ENCODE peak calls at places on chromosomes 3 and 15, in nine cellular contexts. J is stimulated activated CD4-positive, alpha-beta T cell treated with anti-CD3 and anti-CD28 coated beads, Interleukin-1b, Interleukin-23, amount 100 ng/mL, for 48 hours; E is NCI-H146; S is epithelial cell of prostate; N is nucleus accumbens; M is adrenal gland; C is stomach; Q is NCI-H460; L is NCI-H446. G is an unnamed sample.

GRCh38 chr3:9226326-9226725 is 23.1 kb downstream of the SRGAP3 start:
- DNase-seq in J (no peak), E (no peak), S (no peak), N (no peak), M (peak; percentile 51), C (no peak), Q (no peak), L (no peak), G (no peak)

GRCh38 chr3:182081096-182081495 is 369.4 kb downstream of the SOX2 start:
- DNase-seq in J (no peak), E (no peak), S (no peak), N (no peak), M (no peak), C (no peak), Q (no peak), L (no peak), G (no peak)

GRCh38 chr15:52689562-52689961 is 10.4 kb upstream of the ATOSA start:
- DNase-seq in J (no peak), E (no peak), S (no peak), N (no peak), M (no peak), C (no peak), Q (no peak), L (no peak), G (no peak)

GRCh38 chr3:62875103-62876002 is at the start of gene CADPS:
- DNase-seq in J (no peak), E (peak; percentile 79), S (no peak), N (peak; percentile 43), M (no peak), C (no peak), Q (no peak), L (no peak), G (peak; percentile 80)

GRCh38 chr15:42378011-42378410 is 18.7 kb downstream of the CAPN3 start:
- DNase-seq in J (no peak), E (no peak), S (no peak), N (no peak), M (no peak), C (no peak), Q (no peak), L (no peak), G (no peak)

GRCh38 chr3:123533554-123534159 is 51.2 kb downstream of the HACD2 start:
- DNase-seq in J (no peak), E (no peak), S (no peak), N (no peak), M (no peak), C (no peak), Q (no peak), L (no peak), G (no peak)

GRCh38 chr15:98682992-98683701 is 34.8 kb downstream of the IGF1R start:
- DNase-seq in J (no peak), E (no peak), S (peak; percentile 68), N (no peak), M (no peak), C (no peak), Q (no peak), L (no peak), G (no peak)

GRCh38 chr3:47421741-47422649 is 41.2 kb downstream of the PTPN23 start:
- DNase-seq in J (no peak), E (no peak), S (no peak), N (no peak), M (peak; percentile 85), C (peak; percentile 72), Q (no peak), L (no peak), G (no peak)

GRCh38 chr3:72010044-72010443 is 225.1 kb upstream of the PROK2 start:
- DNase-seq in J (peak; percentile 28), E (no peak), S (no peak), N (no peak), M (no peak), C (no peak), Q (no peak), L (no peak), G (no peak)

GRCh38 chr15:53246996-53247395 is 456.9 kb upstream of the ONECUT1 start:
- DNase-seq in J (no peak), E (no peak), S (no peak), N (no peak), M (no peak), C (no peak), Q (no peak), L (no peak), G (no peak)

GRCh38 chr15:100785181-100786138 is 94.2 kb upstream of the ALDH1A3 start:
- DNase-seq in J (no peak), E (no peak), S (no peak), N (no peak), M (no peak), C (no peak), Q (no peak), L (no peak), G (no peak)

GRCh38 chr15:27842526-27842925 is 256.6 kb downstream of the OCA2 start:
- DNase-seq in J (no peak), E (no peak), S (no peak), N (no peak), M (no peak), C (no peak), Q (no peak), L (no peak), G (no peak)

GRCh38 chr3:172466553-172467130 is 18.4 kb upstream of the GHSR start:
- DNase-seq in J (no peak), E (no peak), S (no peak), N (no peak), M (no peak), C (no peak), Q (no peak), L (no peak), G (no peak)

GRCh38 chr15:34584321-34584668 is 844 bp upstream of the GOLGA8B start:
- DNase-seq in J (no peak), E (no peak), S (no peak), N (no peak), M (no peak), C (no peak), Q (no peak), L (no peak), G (no peak)

GRCh38 chr3:122679085-122679466 is 1.6 kb upstream of the PARP14 start:
- DNase-seq in J (peak; percentile 81), E (peak; percentile 76), S (no peak), N (peak; percentile 70), M (peak; percentile 89), C (peak; percentile 84), Q (peak; percentile 69), L (peak; percentile 35), G (peak; percentile 72)

GRCh38 chr3:66041116-66041515 is 2.4 kb upstream of the MAGI1 start:
- DNase-seq in J (no peak), E (no peak), S (no peak), N (no peak), M (no peak), C (no peak), Q (no peak), L (no peak), G (no peak)

GRCh38 chr3:170690133-170690981 is 104.5 kb upstream of the SLC7A14 start:
- DNase-seq in J (peak; percentile 36), E (peak; percentile 57), S (no peak), N (peak; percentile 63), M (peak; percentile 73), C (peak; percentile 77), Q (peak; percentile 18), L (peak; percentile 10), G (peak; percentile 89)

GRCh38 chr3:94617312-94617711 is 554.5 kb downstream of the NSUN3 start:
- DNase-seq in J (no peak), E (no peak), S (no peak), N (no peak), M (no peak), C (no peak), Q (no peak), L (no peak), G (no peak)

GRCh38 chr3:160667452-160667851 is 9.5 kb upstream of the ARL14 start:
- DNase-seq in J (no peak), E (no peak), S (no peak), N (no peak), M (no peak), C (peak; percentile 43), Q (no peak), L (no peak), G (no peak)

GRCh38 chr3:49132437-49133225 is at the start of gene LAMB2:
- DNase-seq in J (no peak), E (peak; percentile 23), S (no peak), N (peak; percentile 35), M (peak; percentile 83), C (peak; percentile 77), Q (peak; percentile 62), L (peak; percentile 2), G (peak; percentile 73)

GRCh38 chr3:69484507-69485393 is 98.9 kb upstream of the FRMD4B start:
- DNase-seq in J (no peak), E (no peak), S (no peak), N (no peak), M (no peak), C (no peak), Q (no peak), L (no peak), G (no peak)

GRCh38 chr15:77033729-77034619 is 36.9 kb downstream of the TSPAN3 start:
- DNase-seq in J (peak; percentile 1), E (no peak), S (no peak), N (no peak), M (no peak), C (peak; percentile 20), Q (no peak), L (no peak), G (no peak)

GRCh38 chr3:177284383-177284881 is 87.2 kb upstream of the TBL1XR1 start:
- DNase-seq in J (peak; percentile 40), E (peak; percentile 27), S (no peak), N (no peak), M (peak; percentile 41), C (no peak), Q (peak; percentile 74), L (no peak), G (no peak)

GRCh38 chr15:32898991-32899613 is 181.3 kb downstream of the GREM1 start:
- DNase-seq in J (no peak), E (no peak), S (no peak), N (no peak), M (no peak), C (no peak), Q (no peak), L (no peak), G (peak; percentile 58)

GRCh38 chr3:8964436-8965370 is 1.4 kb upstream of the RAD18 start:
- DNase-seq in J (no peak), E (no peak), S (peak; percentile 70), N (no peak), M (peak; percentile 57), C (peak; percentile 47), Q (no peak), L (no peak), G (no peak)

GRCh38 chr3:195909294-195909644 is 918 bp upstream of the TNK2 start:
- DNase-seq in J (no peak), E (no peak), S (no peak), N (no peak), M (no peak), C (no peak), Q (no peak), L (no peak), G (peak; percentile 71)

GRCh38 chr3:186826316-186826977 is 16.1 kb upstream of the ADIPOQ start:
- DNase-seq in J (no peak), E (peak; percentile 67), S (no peak), N (no peak), M (no peak), C (no peak), Q (no peak), L (no peak), G (no peak)

GRCh38 chr3:133490468-133491351 is 82.8 kb upstream of the CDV3 start:
- DNase-seq in J (peak; percentile 78), E (no peak), S (no peak), N (no peak), M (no peak), C (no peak), Q (no peak), L (no peak), G (no peak)

GRCh38 chr3:25594007-25594502 is 70.7 kb downstream of the TOP2B start:
- DNase-seq in J (no peak), E (no peak), S (no peak), N (no peak), M (no peak), C (no peak), Q (peak; percentile 56), L (peak; percentile 12), G (no peak)

GRCh38 chr3:128949158-128949557 is 44.7 kb downstream of the CFAP92 start:
- DNase-seq in J (no peak), E (no peak), S (no peak), N (no peak), M (no peak), C (no peak), Q (no peak), L (no peak), G (no peak)